ENCODE peak calls at places on chromosomes 11 and 22, in five cellular contexts. One of them, this sample, is unnamed.
A peak's percentile ranks its signal among the peaks of the same experiment; 100 is the strongest.

GRCh38 chr11:65718964-65719492 is 1.6 kb downstream of the RNASEH2C start:
- DNase-seq in HTR-8/SVneo: no peak
- DNase-seq in AG04450: no peak
- DNase-seq in kidney glomerular epithelial cell: no peak
- DNase-seq in activated T-cell treated with anti-CD3 and anti-CD28 coated beads for 1 hour: no peak
- DNase-seq in this sample: no peak

GRCh38 chr22:30234786-30235470 is 11.6 kb downstream of the LIF start:
- DNase-seq in AG04450: peak; percentile 47
- DNase-seq in activated T-cell treated with anti-CD3 and anti-CD28 coated beads for 1 hour: no peak
- DNase-seq in HTR-8/SVneo: no peak
- DNase-seq in kidney glomerular epithelial cell: no peak
- DNase-seq in this sample: no peak

GRCh38 chr11:132742929-132743328 is 789.4 kb downstream of the OPCML start:
- DNase-seq in kidney glomerular epithelial cell: no peak
- DNase-seq in HTR-8/SVneo: no peak
- DNase-seq in AG04450: no peak
- DNase-seq in activated T-cell treated with anti-CD3 and anti-CD28 coated beads for 1 hour: no peak
- DNase-seq in this sample: no peak

GRCh38 chr22:48761546-48761945 is 1066.1 kb downstream of the BRD1 start:
- DNase-seq in HTR-8/SVneo: no peak
- DNase-seq in activated T-cell treated with anti-CD3 and anti-CD28 coated beads for 1 hour: no peak
- DNase-seq in AG04450: no peak
- DNase-seq in kidney glomerular epithelial cell: no peak
- DNase-seq in this sample: no peak

GRCh38 chr11:58888579-58888978 is 44.1 kb upstream of the GLYATL2 start:
- DNase-seq in HTR-8/SVneo: no peak
- DNase-seq in AG04450: no peak
- DNase-seq in activated T-cell treated with anti-CD3 and anti-CD28 coated beads for 1 hour: no peak
- DNase-seq in kidney glomerular epithelial cell: no peak
- DNase-seq in this sample: no peak

GRCh38 chr11:120554771-120555432 is 43.4 kb downstream of the GRIK4 start:
- DNase-seq in kidney glomerular epithelial cell: no peak
- DNase-seq in HTR-8/SVneo: no peak
- DNase-seq in activated T-cell treated with anti-CD3 and anti-CD28 coated beads for 1 hour: no peak
- DNase-seq in AG04450: peak; percentile 26
- DNase-seq in this sample: no peak

GRCh38 chr22:36017661-36018091 is 10.9 kb downstream of the RBFOX2 start:
- DNase-seq in HTR-8/SVneo: no peak
- DNase-seq in kidney glomerular epithelial cell: peak; percentile 63
- DNase-seq in AG04450: no peak
- DNase-seq in activated T-cell treated with anti-CD3 and anti-CD28 coated beads for 1 hour: no peak
- DNase-seq in this sample: no peak

GRCh38 chr11:12224537-12224893 is 114.1 kb downstream of the MICAL2 start:
- DNase-seq in HTR-8/SVneo: peak; percentile 93
- DNase-seq in kidney glomerular epithelial cell: no peak
- DNase-seq in activated T-cell treated with anti-CD3 and anti-CD28 coated beads for 1 hour: peak; percentile 70
- DNase-seq in AG04450: peak; percentile 88
- DNase-seq in this sample: no peak

GRCh38 chr11:3035333-3035732 is 21.9 kb downstream of the CARS1 start:
- DNase-seq in AG04450: no peak
- DNase-seq in HTR-8/SVneo: no peak
- DNase-seq in kidney glomerular epithelial cell: no peak
- DNase-seq in activated T-cell treated with anti-CD3 and anti-CD28 coated beads for 1 hour: no peak
- DNase-seq in this sample: no peak

GRCh38 chr11:126391970-126392637 is 36.6 kb downstream of the ST3GAL4 start:
- DNase-seq in AG04450: no peak
- DNase-seq in HTR-8/SVneo: no peak
- DNase-seq in kidney glomerular epithelial cell: no peak
- DNase-seq in activated T-cell treated with anti-CD3 and anti-CD28 coated beads for 1 hour: no peak
- DNase-seq in this sample: peak; percentile 24

GRCh38 chr22:32265882-32266767 is 11.0 kb upstream of the SLC5A4 start:
- DNase-seq in activated T-cell treated with anti-CD3 and anti-CD28 coated beads for 1 hour: peak; percentile 56
- DNase-seq in HTR-8/SVneo: peak; percentile 62
- DNase-seq in AG04450: peak; percentile 13
- DNase-seq in kidney glomerular epithelial cell: peak; percentile 56
- DNase-seq in this sample: peak; percentile 56

GRCh38 chr11:127027000-127027399 is 26.4 kb upstream of the KIRREL3 start:
- DNase-seq in activated T-cell treated with anti-CD3 and anti-CD28 coated beads for 1 hour: no peak
- DNase-seq in kidney glomerular epithelial cell: no peak
- DNase-seq in AG04450: no peak
- DNase-seq in HTR-8/SVneo: no peak
- DNase-seq in this sample: no peak

GRCh38 chr11:3984896-3985295 is 109.7 kb upstream of the RRM1 start:
- DNase-seq in HTR-8/SVneo: no peak
- DNase-seq in activated T-cell treated with anti-CD3 and anti-CD28 coated beads for 1 hour: peak; percentile 13
- DNase-seq in kidney glomerular epithelial cell: no peak
- DNase-seq in AG04450: no peak
- DNase-seq in this sample: no peak

This sample was measured in occipital lobe.